ENCODE peak calls at places on chromosomes 3 and 15, in five cellular contexts. O is pancreas, V is GM03348, F is GM13977, I is NB4. Z is an unnamed sample.

GRCh38 chr3:4351872-4352271 is 48.7 kb downstream of the SETMAR start:
- DNase-seq in O (no peak), V (peak; percentile 13), F (no peak), I (no peak), Z (no peak)

GRCh38 chr3:12353796-12354505 is 65.1 kb downstream of the PPARG start:
- DNase-seq in O (no peak), V (no peak), F (no peak), I (peak; percentile 90), Z (no peak)

GRCh38 chr3:127674793-127675189 is 2.0 kb downstream of the ABTB1 start:
- DNase-seq in O (no peak), V (no peak), F (no peak), I (no peak), Z (no peak)

GRCh38 chr3:9251055-9251786 is 1.8 kb upstream of the SRGAP3 start:
- DNase-seq in O (no peak), V (no peak), F (no peak), I (no peak), Z (no peak)

GRCh38 chr15:28942046-28942445 is 56.3 kb downstream of the APBA2 start:
- DNase-seq in O (no peak), V (no peak), F (no peak), I (peak; percentile 45), Z (no peak)

GRCh38 chr3:156674911-156675743 is 737 bp downstream of the TIPARP start:
- DNase-seq in O (peak; percentile 49), V (peak; percentile 63), F (peak; percentile 41), I (peak; percentile 80), Z (peak; percentile 6)

GRCh38 chr3:3429841-3430240 is 250.3 kb upstream of the CRBN start:
- DNase-seq in O (no peak), V (no peak), F (no peak), I (no peak), Z (no peak)

GRCh38 chr3:98329392-98330124 is 24.1 kb upstream of the OR5K4 start:
- DNase-seq in O (no peak), V (peak; percentile 66), F (peak; percentile 29), I (peak; percentile 57), Z (no peak)

GRCh38 chr3:45224824-45225464 is 1.1 kb downstream of the TMEM158 start:
- DNase-seq in O (peak; percentile 66), V (peak; percentile 86), F (peak; percentile 76), I (peak; percentile 84), Z (peak; percentile 27)

GRCh38 chr3:72473156-72473555 is 375.1 kb downstream of the SHQ1 start:
- DNase-seq in O (no peak), V (no peak), F (peak; percentile 26), I (no peak), Z (no peak)

GRCh38 chr15:74406992-74407705 is 26.6 kb downstream of the SEMA7A start:
- DNase-seq in O (no peak), V (peak; percentile 96), F (no peak), I (peak; percentile 83), Z (no peak)

GRCh38 chr3:104873331-104873730 is 493.4 kb upstream of the ALCAM start:
- DNase-seq in O (no peak), V (peak; percentile 23), F (no peak), I (no peak), Z (no peak)

GRCh38 chr15:65918357-65918920 is 49.1 kb downstream of the RAB11A start:
- DNase-seq in O (no peak), V (no peak), F (no peak), I (peak; percentile 9), Z (no peak)

GRCh38 chr3:141795311-141795710 is 32.1 kb downstream of the GRK7 start:
- DNase-seq in O (no peak), V (no peak), F (no peak), I (peak; percentile 83), Z (no peak)

GRCh38 chr15:25437751-25438600 is 848 bp downstream of the UBE3A start:
- DNase-seq in O (peak; percentile 51), V (peak; percentile 68), F (peak; percentile 69), I (peak; percentile 74), Z (no peak)

Z was measured in NCI-H1930.